ENCODE peak calls at places on chromosomes 5 and 9, in eight cellular contexts. Y, E, I, H, C, W, D and Q are unnamed samples.

GRCh38 chr5:59236448-59236847 is 653.6 kb downstream of the RAB3C start:
- DNase-seq in Y (no peak), E (no peak), I (no peak), H (no peak), C (no peak), W (no peak), D (no peak), Q (no peak)

GRCh38 chr5:116506448-116506847 is 68.2 kb downstream of the SEMA6A start:
- DNase-seq in Y (no peak), E (no peak), I (no peak), H (no peak), C (no peak), W (no peak), D (no peak), Q (peak)

GRCh38 chr5:130884033-130884432 is 281.0 kb downstream of the HINT1 start:
- DNase-seq in Y (no peak), E (no peak), I (no peak), H (no peak), C (no peak), W (no peak), D (no peak), Q (no peak)

GRCh38 chr5:119071573-119071874 is 637 bp downstream of the DMXL1 start:
- DNase-seq in Y (no peak), E (no peak), I (no peak), H (no peak), C (no peak), W (no peak), D (no peak), Q (peak)

GRCh38 chr5:168468836-168469235 is 17.4 kb upstream of the RARS1 start:
- DNase-seq in Y (no peak), E (no peak), I (no peak), H (no peak), C (no peak), W (no peak), D (no peak), Q (peak)

GRCh38 chr5:27402828-27403227 is 364.4 kb upstream of the CDH9 start:
- DNase-seq in Y (no peak), E (no peak), I (no peak), H (no peak), C (no peak), W (no peak), D (no peak), Q (no peak)

GRCh38 chr5:140242890-140243585 is 59.9 kb downstream of the PFDN1 start:
- DNase-seq in Y (no peak), E (no peak), I (no peak), H (no peak), C (no peak), W (no peak), D (no peak), Q (no peak)

GRCh38 chr9:131738293-131738692 is 1.6 kb downstream of the RAPGEF1 start:
- DNase-seq in Y (no peak), E (no peak), I (no peak), H (no peak), C (no peak), W (no peak), D (no peak), Q (no peak)

GRCh38 chr5:32507738-32508434 is 63.3 kb upstream of the ZFR start:
- DNase-seq in Y (no peak), E (no peak), I (no peak), H (no peak), C (no peak), W (no peak), D (no peak), Q (peak)

GRCh38 chr9:129281506-129282145 is 103.6 kb upstream of the IER5L start:
- DNase-seq in Y (no peak), E (no peak), I (no peak), H (no peak), C (no peak), W (no peak), D (no peak), Q (no peak)

GRCh38 chr9:137446851-137447471 is 5.8 kb upstream of the ENTPD8 start:
- DNase-seq in Y (no peak), E (no peak), I (no peak), H (no peak), C (no peak), W (no peak), D (no peak), Q (no peak)

GRCh38 chr9:68802525-68803015 is 97.5 kb downstream of the PIP5K1B start:
- DNase-seq in Y (no peak), E (no peak), I (no peak), H (no peak), C (no peak), W (no peak), D (no peak), Q (no peak)

GRCh38 chr5:75007537-75007847 is 44.9 kb downstream of the GCNT4 start:
- DNase-seq in Y (no peak), E (no peak), I (no peak), H (no peak), C (no peak), W (no peak), D (no peak), Q (peak)

GRCh38 chr5:77972545-77973252 is 196.6 kb upstream of the TBCA start:
- DNase-seq in Y (peak), E (no peak), I (no peak), H (no peak), C (peak), W (no peak), D (no peak), Q (peak)

GRCh38 chr5:131647078-131647769 is 12.2 kb upstream of the RAPGEF6 start:
- DNase-seq in Y (no peak), E (no peak), I (no peak), H (no peak), C (no peak), W (no peak), D (no peak), Q (no peak)

GRCh38 chr9:77725820-77726219 is 77.7 kb upstream of the GNA14 start:
- DNase-seq in Y (no peak), E (no peak), I (no peak), H (no peak), C (no peak), W (no peak), D (no peak), Q (no peak)

GRCh38 chr9:16272766-16273165 is 597.7 kb downstream of the BNC2 start:
- DNase-seq in Y (no peak), E (no peak), I (no peak), H (no peak), C (no peak), W (no peak), D (no peak), Q (no peak)